ENCODE peak calls at places on chromosomes 12 and 14, in nine cellular contexts. V is heart left ventricle; R is astrocyte; A is testis; O is hepatocyte; Z is pancreas; N is CD4-positive, alpha-beta T cell; F is cardiac muscle cell; K is A549. W is an unnamed sample.

GRCh38 chr12:119008691-119009221 is 27.4 kb downstream of the SRRM4 start:
- DNase-seq in V (no peak), R (no peak), A (no peak), O (peak), Z (no peak), N (no peak), F (no peak), K (no peak), W (no peak)

GRCh38 chr12:127046467-127046866 is 1220.5 kb upstream of the TMEM132C start:
- DNase-seq in V (no peak), R (no peak), A (no peak), O (no peak), Z (no peak), N (no peak), F (no peak), K (no peak), W (no peak)

GRCh38 chr12:3117144-3117581 is 40.0 kb downstream of the TSPAN9 start:
- DNase-seq in V (no peak), R (peak), A (no peak), O (no peak), Z (no peak), N (no peak), F (peak), K (no peak), W (no peak)

GRCh38 chr12:638948-639557 is 24.2 kb downstream of the NINJ2 start:
- DNase-seq in V (no peak), R (no peak), A (no peak), O (no peak), Z (no peak), N (no peak), F (no peak), K (no peak), W (no peak)

GRCh38 chr12:21823581-21823980 is 49.1 kb upstream of the KCNJ8 start:
- DNase-seq in V (peak), R (peak), A (no peak), O (no peak), Z (no peak), N (no peak), F (peak), K (no peak), W (no peak)

GRCh38 chr14:50796391-50796790 is 34.6 kb downstream of the NIN start:
- DNase-seq in V (no peak), R (no peak), A (no peak), O (no peak), Z (no peak), N (no peak), F (no peak), K (no peak), W (no peak)

GRCh38 chr14:93960108-93960475 is 16.3 kb downstream of the ASB2 start:
- DNase-seq in V (no peak), R (no peak), A (no peak), O (peak), Z (no peak), N (no peak), F (no peak), K (no peak), W (no peak)

GRCh38 chr14:102592969-102593840 is 756 bp downstream of the RCOR1 start:
- DNase-seq in V (peak), R (no peak), A (peak), O (peak), Z (peak), N (peak), F (peak), K (peak), W (peak)

GRCh38 chr12:119176267-119177055 is 2.3 kb upstream of the HSPB8 start:
- DNase-seq in V (peak), R (peak), A (peak), O (peak), Z (peak), N (no peak), F (peak), K (peak), W (no peak)

GRCh38 chr12:126337556-126337955 is 1272.3 kb downstream of the AACS start:
- DNase-seq in V (no peak), R (peak), A (no peak), O (no peak), Z (no peak), N (no peak), F (peak), K (no peak), W (no peak)

GRCh38 chr14:67515386-67516079 is 17.6 kb upstream of the PLEKHH1 start:
- DNase-seq in V (peak), R (no peak), A (peak), O (no peak), Z (no peak), N (no peak), F (peak), K (peak), W (no peak)

GRCh38 chr14:84029720-84030119 is 1500.2 kb upstream of the FLRT2 start:
- DNase-seq in V (no peak), R (no peak), A (no peak), O (no peak), Z (no peak), N (no peak), F (no peak), K (no peak), W (no peak)

GRCh38 chr12:131327521-131328488 is 374.1 kb downstream of the ADGRD1 start:
- DNase-seq in V (no peak), R (no peak), A (no peak), O (no peak), Z (no peak), N (no peak), F (no peak), K (peak), W (no peak)

GRCh38 chr12:72261885-72262284 is 10.3 kb upstream of the TRHDE start:
- DNase-seq in V (no peak), R (no peak), A (no peak), O (no peak), Z (no peak), N (no peak), F (no peak), K (no peak), W (no peak)

GRCh38 chr14:72124171-72124570 is 191.9 kb downstream of the RGS6 start:
- DNase-seq in V (no peak), R (no peak), A (no peak), O (no peak), Z (no peak), N (no peak), F (no peak), K (no peak), W (no peak)

GRCh38 chr12:91515944-91516739 is 333.5 kb upstream of the DCN start:
- DNase-seq in V (no peak), R (no peak), A (no peak), O (no peak), Z (no peak), N (no peak), F (no peak), K (no peak), W (no peak)

GRCh38 chr12:73964641-73965040 is 573.0 kb upstream of the ATXN7L3B start:
- DNase-seq in V (no peak), R (no peak), A (no peak), O (no peak), Z (no peak), N (no peak), F (no peak), K (no peak), W (no peak)

GRCh38 chr12:53761306-53761705 is 9.5 kb upstream of the CISTR start:
- DNase-seq in V (no peak), R (no peak), A (no peak), O (no peak), Z (no peak), N (no peak), F (no peak), K (no peak), W (no peak)

DNA sequence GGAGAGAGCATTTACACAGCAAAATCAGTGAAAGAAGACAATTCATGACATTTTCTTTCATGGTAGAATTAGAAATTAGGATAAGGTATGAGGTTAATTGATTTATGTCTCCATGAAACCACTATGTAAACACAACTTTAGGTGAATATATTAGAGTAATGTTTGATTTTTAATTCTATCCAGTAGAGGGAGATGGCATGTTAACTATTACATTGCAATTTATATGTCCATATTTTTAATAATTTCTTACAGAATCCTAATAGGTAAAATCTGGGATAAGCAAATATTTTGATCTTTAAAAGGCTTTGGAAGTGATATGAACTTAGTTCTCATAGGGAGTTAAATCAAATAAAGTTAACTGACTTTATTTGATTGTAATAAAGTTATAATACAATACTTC is 373.4 kb upstream of the PDE3A start:
- DNase-seq in V (no peak), R (no peak), A (no peak), O (no peak), Z (no peak), N (no peak), F (peak), K (no peak), W (no peak)
- TF ChIP-seq CTCF in V (peak), R (peak), A (no peak), O (peak), Z (no peak), N (no peak), F (peak), K (peak), W (no peak)

GRCh38 chr14:22822017-22822618 is 6.9 kb upstream of the SLC7A7 start:
- DNase-seq in V (no peak), R (no peak), A (no peak), O (peak), Z (no peak), N (no peak), F (no peak), K (no peak), W (no peak)
- H3K27ac ChIP-seq in V (peak), R (no peak), A (no peak), O (peak), Z (peak), N (no peak), F (no peak), K (peak), W (no peak)

GRCh38 chr12:121668750-121669524 is 517 bp downstream of the MORN3 start:
- DNase-seq in V (no peak), R (no peak), A (peak), O (peak), Z (no peak), N (peak), F (peak), K (peak), W (peak)

GRCh38 chr12:121663610-121663929 is 5.9 kb downstream of the MORN3 start:
- DNase-seq in V (no peak), R (no peak), A (no peak), O (no peak), Z (no peak), N (no peak), F (no peak), K (no peak), W (no peak)

GRCh38 chr12:121673013-121673441 is 3.6 kb upstream of the MORN3 start:
- DNase-seq in V (peak), R (no peak), A (peak), O (peak), Z (peak), N (peak), F (no peak), K (no peak), W (no peak)

GRCh38 chr12:121669525-121669908 is at the start of gene MORN3:
- DNase-seq in V (no peak), R (no peak), A (no peak), O (no peak), Z (no peak), N (no peak), F (no peak), K (no peak), W (no peak)
- TF ChIP-seq CTCF in V (no peak), R (no peak), A (no peak), O (no peak), Z (no peak), N (no peak), F (no peak), K (no peak), W (no peak)

DNA sequence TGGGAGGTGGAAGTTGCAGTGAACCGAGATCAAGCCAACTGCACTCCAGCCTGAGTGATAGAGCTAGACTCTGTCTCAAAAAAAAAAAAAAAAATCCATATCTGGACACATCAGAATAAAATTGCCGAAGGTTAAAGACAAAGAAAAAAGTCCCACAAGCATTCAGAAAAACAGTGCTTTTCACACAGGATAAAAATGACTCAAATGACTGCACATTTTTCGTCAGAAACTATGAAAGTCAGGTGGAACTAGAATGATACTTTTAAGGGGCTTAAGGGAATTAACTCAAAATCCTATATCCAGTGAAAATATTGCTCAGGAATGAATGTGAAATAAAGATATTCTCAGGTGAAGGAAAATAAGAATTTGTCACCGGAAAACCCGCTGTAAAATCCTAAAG is 12.9 kb downstream of the COPS7A start:
- DNase-seq in V (no peak), R (no peak), A (no peak), O (no peak), Z (no peak), N (no peak), F (no peak), K (no peak), W (no peak)
- H3K27ac ChIP-seq in V (peak), R (no peak), A (no peak), O (no peak), Z (no peak), N (no peak), F (no peak), K (no peak), W (no peak)

DNA sequence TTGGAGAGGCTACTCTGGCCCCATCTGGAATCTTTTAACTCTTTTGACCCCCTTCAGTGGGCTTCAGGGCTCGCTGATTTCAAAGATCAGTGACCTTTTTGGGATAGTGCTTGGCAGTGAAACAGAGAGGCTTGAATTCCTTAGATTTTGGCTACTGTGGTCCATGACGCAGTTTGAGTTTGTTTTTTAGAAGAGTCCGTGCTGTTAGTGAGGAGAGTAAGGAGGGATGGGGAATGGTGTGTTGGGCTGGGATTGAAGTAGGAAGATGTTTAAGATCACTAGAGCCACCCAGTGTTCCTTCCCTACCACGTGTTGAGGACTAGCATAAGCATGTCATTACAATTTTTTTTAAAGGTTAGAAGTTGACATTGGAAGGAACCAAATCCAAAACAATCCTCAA is 16.4 kb downstream of the TMEM30B start:
- DNase-seq in V (no peak), R (no peak), A (no peak), O (no peak), Z (no peak), N (no peak), F (no peak), K (no peak), W (no peak)
- TF ChIP-seq CTCF in V (no peak), R (no peak), A (no peak), O (no peak), Z (no peak), N (no peak), F (no peak), K (no peak), W (no peak)